ENCODE peak calls at places on chromosomes 1 and 21, in four cellular contexts. R is hepatic stellate cell, B is HT-29, G is HEK293T. L is an unnamed sample.

GRCh38 chr21:19420607-19421006 is 1017.0 kb upstream of the TMPRSS15 start:
- DNase-seq in R (no peak), B (no peak), G (no peak), L (no peak)

GRCh38 chr1:203288351-203288894 is 16.9 kb upstream of the BTG2 start:
- DNase-seq in R (no peak), B (no peak), G (no peak), L (peak; percentile 86)

GRCh38 chr1:162590101-162590500 is 28.6 kb downstream of the UAP1 start:
- DNase-seq in R (no peak), B (no peak), G (no peak), L (no peak)

GRCh38 chr1:93331412-93331811 is 14.3 kb upstream of the DR1 start:
- DNase-seq in R (peak; percentile 34), B (no peak), G (no peak), L (no peak)

GRCh38 chr1:175073633-175074032 is 6.0 kb downstream of the TNN start:
- DNase-seq in R (no peak), B (no peak), G (no peak), L (no peak)

GRCh38 chr21:43675871-43676270 is 16.5 kb downstream of the RRP1B start:
- DNase-seq in R (no peak), B (no peak), G (no peak), L (no peak)

GRCh38 chr21:29232601-29233541 is 65.9 kb upstream of the BACH1 start:
- DNase-seq in R (no peak), B (no peak), G (no peak), L (no peak)

GRCh38 chr1:55211456-55211855 is 3.7 kb downstream of the USP24 start:
- DNase-seq in R (no peak), B (no peak), G (no peak), L (no peak)

GRCh38 chr1:245677446-245678240 is 522.9 kb downstream of the KIF26B start:
- DNase-seq in R (no peak), B (no peak), G (no peak), L (no peak)

GRCh38 chr1:223344491-223344890 is 19.5 kb downstream of the SUSD4 start:
- DNase-seq in R (no peak), B (no peak), G (no peak), L (no peak)

GRCh38 chr1:30129001-30129408 is 594.4 kb downstream of the MATN1 start:
- DNase-seq in R (no peak), B (no peak), G (no peak), L (no peak)

L was measured in DMS53.